ENCODE peak calls at places on chromosomes 3 and 15, in six cellular contexts. J is gastrocnemius medialis, U is fibroblast of the aortic adventitia, V is endothelial cell, K is foreskin fibroblast, P is A549. Y is an unnamed sample.

GRCh38 chr3:152385761-152386160 is 117.0 kb downstream of the MBNL1 start:
- DNase-seq in J (no peak), U (peak), V (no peak), K (peak), P (no peak), Y (no peak)

GRCh38 chr15:29622637-29623036 is 199.6 kb downstream of the TJP1 start:
- DNase-seq in J (no peak), U (no peak), V (no peak), K (no peak), P (no peak), Y (no peak)

GRCh38 chr15:74179101-74179841 is 5.8 kb downstream of the ISLR start:
- DNase-seq in J (peak), U (peak), V (no peak), K (peak), P (no peak), Y (no peak)

GRCh38 chr3:93843981-93844380 is 129.7 kb downstream of the PROS1 start:
- DNase-seq in J (no peak), U (peak), V (no peak), K (peak), P (no peak), Y (no peak)

GRCh38 chr3:170555329-170555728 is 30.5 kb downstream of the SLC7A14 start:
- DNase-seq in J (no peak), U (peak), V (no peak), K (no peak), P (no peak), Y (no peak)

GRCh38 chr15:39583586-39584265 is 2.8 kb downstream of the THBS1 start:
- DNase-seq in J (no peak), U (peak), V (peak), K (peak), P (peak), Y (peak)

GRCh38 chr3:100210777-100211145 is 50.0 kb upstream of the TBC1D23 start:
- DNase-seq in J (no peak), U (peak), V (no peak), K (peak), P (no peak), Y (no peak)

GRCh38 chr3:11470031-11470853 is 173.5 kb downstream of the VGLL4 start:
- DNase-seq in J (no peak), U (no peak), V (no peak), K (no peak), P (no peak), Y (no peak)

GRCh38 chr15:77710637-77711036 is 77.9 kb upstream of the LINGO1 start:
- DNase-seq in J (no peak), U (no peak), V (no peak), K (no peak), P (no peak), Y (no peak)
- TF ChIP-seq CTCF in J (no peak), U (no peak), V (no peak), K (no peak), P (no peak), Y (no peak)

GRCh38 chr3:195905970-195906864 is 2.1 kb downstream of the TNK2 start:
- DNase-seq in J (peak), U (no peak), V (no peak), K (peak), P (no peak), Y (no peak)

GRCh38 chr3:195909294-195909644 is 918 bp upstream of the TNK2 start:
- DNase-seq in J (no peak), U (no peak), V (no peak), K (no peak), P (peak), Y (no peak)

GRCh38 chr3:195908439-195909293 is at the start of gene TNK2:
- DNase-seq in J (peak), U (no peak), V (no peak), K (no peak), P (peak), Y (peak)

GRCh38 chr3:195907730-195908438 is 467 bp downstream of the TNK2 start:
- DNase-seq in J (peak), U (no peak), V (no peak), K (no peak), P (peak), Y (peak)

GRCh38 chr3:195906865-195907729 is 1.3 kb downstream of the TNK2 start:
- DNase-seq in J (peak), U (no peak), V (no peak), K (no peak), P (no peak), Y (peak)
- TF ChIP-seq CTCF in J (no peak), U (no peak), V (no peak), K (no peak), P (no peak), Y (no peak)

GRCh38 chr3:36164400-36164799 is 215.9 kb upstream of the STAC start:
- DNase-seq in J (no peak), U (no peak), V (no peak), K (no peak), P (no peak), Y (no peak)
- TF ChIP-seq CTCF in J (no peak), U (no peak), V (no peak), K (no peak), P (no peak), Y (no peak)

GRCh38 chr15:79775821-79776220 is 121.0 kb downstream of the MTHFS start:
- DNase-seq in J (no peak), U (no peak), V (no peak), K (no peak), P (no peak), Y (no peak)

GRCh38 chr15:79769081-79769481 is 127.7 kb downstream of the MTHFS start:
- DNase-seq in J (no peak), U (peak), V (no peak), K (peak), P (peak), Y (no peak)

DNA sequence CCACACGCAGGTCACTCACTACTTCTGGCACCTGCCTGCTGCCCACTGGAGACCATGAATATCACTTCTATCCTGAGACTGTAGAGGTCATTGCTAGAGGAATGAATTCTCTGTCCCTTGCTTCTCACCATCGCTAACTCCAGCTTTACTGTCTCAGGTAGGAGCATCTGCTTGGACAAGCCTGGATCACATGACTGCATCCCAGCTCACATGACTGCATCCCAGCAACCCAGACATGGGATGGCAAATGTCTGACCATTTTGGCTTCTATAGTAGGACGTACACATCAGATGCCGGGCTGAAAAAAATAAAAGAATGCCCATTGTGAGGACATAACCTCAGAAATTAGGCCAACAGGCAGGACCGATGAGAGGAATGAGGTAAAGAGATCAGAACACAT is 126.9 kb downstream of the MTHFS start:
- DNase-seq in J (no peak), U (no peak), V (no peak), K (no peak), P (no peak), Y (no peak)
- TF ChIP-seq CTCF in J (no peak), U (no peak), V (no peak), K (no peak), P (no peak), Y (no peak)

DNA sequence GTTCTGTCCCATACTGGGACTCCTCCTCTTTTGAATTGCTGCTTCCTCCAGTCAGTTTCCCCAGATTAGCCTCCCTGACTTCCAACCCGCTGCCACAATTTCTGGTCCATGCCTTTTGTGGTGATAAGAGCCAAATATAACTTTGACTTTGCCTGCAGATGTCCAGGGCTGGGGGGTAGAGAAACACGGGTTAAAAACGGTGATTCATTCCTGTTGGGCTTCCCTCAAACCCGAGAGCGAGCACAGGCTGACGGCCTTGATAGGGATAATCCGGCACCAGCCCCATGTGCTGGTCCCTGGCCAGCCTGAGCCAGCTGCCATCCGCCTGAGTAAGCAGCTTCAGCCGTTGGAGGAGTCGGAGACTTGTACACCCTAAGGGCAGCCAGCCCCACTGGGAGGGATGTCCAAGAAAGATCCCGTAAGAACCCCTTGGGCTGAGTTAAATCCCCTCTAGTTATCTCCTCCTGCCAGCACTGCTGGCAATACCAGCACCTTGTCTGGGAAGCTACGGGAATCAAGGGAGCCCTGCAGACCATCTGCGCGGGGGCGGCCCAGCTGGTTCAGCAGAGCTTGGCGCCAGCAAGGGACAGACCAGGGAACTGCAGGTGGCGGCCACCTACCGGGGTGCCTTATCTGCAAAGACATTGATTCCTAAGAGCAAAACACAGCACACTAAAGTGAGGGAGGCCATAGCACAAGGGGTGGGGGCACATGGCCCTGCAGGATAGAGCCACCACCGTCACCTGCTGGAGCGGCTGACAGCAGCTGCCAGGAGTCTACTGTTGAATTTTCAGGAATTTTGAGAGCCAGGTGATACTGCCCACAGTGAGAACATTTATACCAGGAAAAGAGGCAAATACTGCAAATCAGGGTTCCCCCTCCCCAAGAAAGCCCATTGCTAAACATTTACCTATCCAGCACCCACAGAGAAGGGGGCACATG is 18.1 kb downstream of the CSPG4 start:
- DNase-seq in J (peak), U (peak), V (peak), K (peak), P (peak), Y (peak)
- TF ChIP-seq CTCF in J (no peak), U (peak), V (no peak), K (peak), P (peak), Y (peak)

Y was measured in GM10248.